ENCODE peak calls at places on chromosomes 5 and 9, in six cellular contexts. U is endodermal cell; M is fibroblast of lung; W is cardiac muscle cell; C is CD4-positive, alpha-beta memory T cell; R is uterus. X is an unnamed sample.
A peak's percentile ranks its signal among the peaks of the same experiment; 100 is the strongest.

GRCh38 chr9:118364266-118365075 is 660.3 kb downstream of the TLR4 start:
- DNase-seq in U (no peak), M (no peak), W (no peak), C (no peak), R (no peak), X (no peak)

GRCh38 chr9:110875275-110875674 is 163.0 kb downstream of the LPAR1 start:
- DNase-seq in U (peak; percentile 86), M (no peak), W (no peak), C (no peak), R (no peak), X (no peak)

GRCh38 chr5:136909906-136910305 is 544.6 kb upstream of the TRPC7 start:
- DNase-seq in U (no peak), M (no peak), W (no peak), C (no peak), R (no peak), X (no peak)

GRCh38 chr9:106921341-106921899 is 58.5 kb downstream of the ZNF462 start:
- DNase-seq in U (peak; percentile 60), M (peak; percentile 93), W (peak; percentile 94), C (peak; percentile 48), R (peak; percentile 66), X (no peak)

GRCh38 chr9:76180541-76180940 is 213.7 kb downstream of the RFK start:
- DNase-seq in U (peak; percentile 74), M (peak; percentile 94), W (peak; percentile 80), C (no peak), R (no peak), X (no peak)

GRCh38 chr5:126801174-126801991 is 24.4 kb downstream of the LMNB1 start:
- DNase-seq in U (no peak), M (no peak), W (no peak), C (no peak), R (no peak), X (no peak)

GRCh38 chr5:114010362-114010761 is 351.5 kb upstream of the KCNN2 start:
- DNase-seq in U (no peak), M (peak; percentile 96), W (peak; percentile 68), C (no peak), R (peak; percentile 14), X (no peak)

GRCh38 chr9:119435066-119435465 is 65.8 kb upstream of the BRINP1 start:
- DNase-seq in U (no peak), M (no peak), W (no peak), C (no peak), R (no peak), X (no peak)

GRCh38 chr9:70987986-70988385 is 133.4 kb downstream of the TRPM3 start:
- DNase-seq in U (no peak), M (peak; percentile 72), W (peak; percentile 90), C (no peak), R (no peak), X (no peak)

GRCh38 chr5:72883850-72884249 is 67.4 kb downstream of the TNPO1 start:
- DNase-seq in U (no peak), M (peak; percentile 29), W (no peak), C (no peak), R (no peak), X (no peak)

GRCh38 chr9:77375956-77376532 is 198.7 kb downstream of the VPS13A start:
- DNase-seq in U (peak; percentile 53), M (peak; percentile 6), W (peak; percentile 2), C (no peak), R (no peak), X (no peak)

GRCh38 chr9:95102572-95102971 is 214.9 kb downstream of the FANCC start:
- DNase-seq in U (no peak), M (no peak), W (no peak), C (no peak), R (no peak), X (no peak)

GRCh38 chr9:89483592-89484474 is 14.1 kb downstream of the SEMA4D start:
- DNase-seq in U (no peak), M (no peak), W (no peak), C (peak; percentile 75), R (no peak), X (peak; percentile 59)

GRCh38 chr5:141757402-141757801 is 75.4 kb upstream of the ARAP3 start:
- DNase-seq in U (peak; percentile 86), M (peak; percentile 25), W (peak; percentile 60), C (no peak), R (no peak), X (no peak)

GRCh38 chr9:123375725-123376132 is 19.7 kb downstream of the CRB2 start:
- DNase-seq in U (no peak), M (peak; percentile 29), W (peak; percentile 56), C (no peak), R (peak; percentile 82), X (no peak)

GRCh38 chr5:135468541-135468940 is 16.4 kb upstream of the TIFAB start:
- DNase-seq in U (no peak), M (no peak), W (no peak), C (no peak), R (no peak), X (no peak)

GRCh38 chr9:110224583-110224982 is 16.6 kb upstream of the C9orf152 start:
- DNase-seq in U (no peak), M (no peak), W (no peak), C (no peak), R (no peak), X (no peak)

GRCh38 chr5:32482193-32482592 is 37.7 kb upstream of the ZFR start:
- DNase-seq in U (no peak), M (no peak), W (no peak), C (no peak), R (no peak), X (no peak)

GRCh38 chr9:89603629-89604462 is 966 bp upstream of the GADD45G start:
- DNase-seq in U (peak; percentile 92), M (peak; percentile 48), W (peak; percentile 54), C (peak; percentile 50), R (peak; percentile 75), X (no peak)

GRCh38 chr5:176700239-176700847 is 53.1 kb downstream of the TSPAN17 start:
- DNase-seq in U (peak; percentile 84), M (no peak), W (peak; percentile 12), C (no peak), R (no peak), X (no peak)

GRCh38 chr5:158923799-158924551 is 175.7 kb downstream of the EBF1 start:
- DNase-seq in U (no peak), M (no peak), W (no peak), C (no peak), R (no peak), X (no peak)

GRCh38 chr5:142904421-142904820 is 134.2 kb downstream of the ARHGAP26 start:
- DNase-seq in U (no peak), M (peak; percentile 85), W (no peak), C (no peak), R (no peak), X (no peak)

GRCh38 chr9:1231998-1232919 is 182.1 kb downstream of the DMRT2 start:
- DNase-seq in U (no peak), M (peak; percentile 33), W (peak; percentile 91), C (no peak), R (peak; percentile 61), X (no peak)

GRCh38 chr9:14205463-14205862 is 108.5 kb downstream of the NFIB start:
- DNase-seq in U (no peak), M (peak; percentile 98), W (peak; percentile 90), C (no peak), R (no peak), X (no peak)

GRCh38 chr5:9692576-9692975 is 62.4 kb upstream of the TAS2R1 start:
- DNase-seq in U (no peak), M (no peak), W (no peak), C (no peak), R (no peak), X (no peak)

GRCh38 chr9:129084087-129084486 is 3.2 kb downstream of the DOLPP1 start:
- DNase-seq in U (no peak), M (no peak), W (no peak), C (no peak), R (no peak), X (no peak)

GRCh38 chr9:132615822-132616221 is 33.4 kb downstream of the BARHL1 start:
- DNase-seq in U (no peak), M (no peak), W (no peak), C (no peak), R (no peak), X (no peak)
- H3K36me3 ChIP-seq in U (peaks cover 99% of the 10 kb centered on the region), M (peaks cover 7% of the 10 kb centered on the region), W (peaks cover 27% of the 10 kb centered on the region), C (peaks cover 58% of the 10 kb centered on the region), R (no peaks in the 10 kb centered on the region), X (peaks cover 76% of the 10 kb centered on the region)

DNA sequence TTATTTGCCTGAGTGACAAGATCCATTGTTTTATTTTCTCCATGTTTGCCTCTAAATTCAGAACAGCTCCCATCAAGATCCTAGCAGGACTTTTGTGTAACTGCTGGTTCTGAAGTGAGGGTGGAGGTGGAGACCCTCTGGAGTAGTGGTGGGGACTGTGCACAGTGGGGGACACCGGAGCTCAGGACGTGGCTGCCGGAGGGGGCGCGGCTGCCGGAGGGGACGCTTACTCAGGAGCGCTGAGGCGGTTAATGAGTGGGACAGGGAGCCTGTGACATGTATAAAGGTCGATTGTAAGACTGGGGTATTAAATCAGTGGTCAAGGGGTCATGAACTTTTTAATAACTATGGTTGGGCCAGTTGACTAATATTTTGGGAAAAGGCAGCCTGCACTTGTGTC is 127.0 kb upstream of the CACNA1B start:
- DNase-seq in U (no peak), M (no peak), W (no peak), C (no peak), R (no peak), X (no peak)
- H3K36me3 ChIP-seq in U (peaks cover 65% of the 10 kb centered on the region), M (peaks cover 13% of the 10 kb centered on the region), W (peaks cover 21% of the 10 kb centered on the region), C (peaks cover 38% of the 10 kb centered on the region), R (no peaks in the 10 kb centered on the region), X (peaks cover 51% of the 10 kb centered on the region)

GRCh38 chr9:102840356-102840755 is 154.8 kb upstream of the CYLC2 start:
- DNase-seq in U (no peak), M (no peak), W (no peak), C (no peak), R (no peak), X (no peak)

GRCh38 chr9:102844754-102845153 is 150.4 kb upstream of the CYLC2 start:
- DNase-seq in U (no peak), M (no peak), W (no peak), C (no peak), R (no peak), X (no peak)

GRCh38 chr9:102842421-102842820 is 152.7 kb upstream of the CYLC2 start:
- DNase-seq in U (no peak), M (no peak), W (no peak), C (no peak), R (no peak), X (no peak)

GRCh38 chr9:102841376-102841775 is 153.8 kb upstream of the CYLC2 start:
- DNase-seq in U (no peak), M (no peak), W (no peak), C (no peak), R (no peak), X (no peak)

GRCh38 chr9:102845847-102846246 is 149.3 kb upstream of the CYLC2 start:
- DNase-seq in U (no peak), M (no peak), W (no peak), C (no peak), R (no peak), X (no peak)
- H3K36me3 ChIP-seq in U (no peaks in the 10 kb centered on the region), M (no peaks in the 10 kb centered on the region), W (no peaks in the 10 kb centered on the region), C (no peaks in the 10 kb centered on the region), R (no peaks in the 10 kb centered on the region), X (no peaks in the 10 kb centered on the region)

DNA sequence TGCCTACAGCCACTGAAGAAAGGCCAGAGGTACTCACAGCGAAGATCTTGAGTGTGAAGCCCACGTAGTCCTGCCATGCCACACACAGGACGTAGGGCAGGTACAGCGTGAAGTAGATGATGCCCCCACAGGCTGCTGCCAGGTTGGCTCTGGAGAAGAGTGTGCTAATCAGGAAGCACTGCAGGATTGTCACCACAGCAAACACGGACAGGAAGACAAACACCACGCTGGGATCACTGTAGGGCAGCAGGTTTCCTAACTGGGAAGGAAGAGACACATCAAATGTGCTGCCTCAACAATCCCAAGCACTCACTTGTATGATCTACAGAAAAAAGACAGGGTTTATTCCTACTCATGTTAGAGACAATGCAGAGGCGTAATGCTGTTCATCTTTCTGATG is 63.0 kb downstream of the NIPSNAP3B start:
- DNase-seq in U (peak; percentile 25), M (no peak), W (no peak), C (no peak), R (no peak), X (no peak)
- H3K36me3 ChIP-seq in U (peaks cover 99% of the 10 kb centered on the region), M (peaks cover 24% of the 10 kb centered on the region), W (peaks cover 61% of the 10 kb centered on the region), C (no peaks in the 10 kb centered on the region), R (no peaks in the 10 kb centered on the region), X (peaks cover 24% of the 10 kb centered on the region)

X was measured in effector memory CD4-positive, alpha-beta T cell.